ENCODE peak calls at places on chromosomes 11 and 22, in six cellular contexts. M, J, A, V, C and L are unnamed samples.

GRCh38 chr22:37109242-37109917 is at the start of gene TMPRSS6:
- DNase-seq in M (no peak), J (no peak), A (no peak), V (peak; percentile 67), C (no peak), L (no peak)

GRCh38 chr11:126491092-126491491 is 135.6 kb downstream of the ST3GAL4 start:
- DNase-seq in M (no peak), J (no peak), A (no peak), V (no peak), C (peak; percentile 35), L (no peak)

GRCh38 chr22:30925667-30926066 is 42.9 kb downstream of the MORC2 start:
- DNase-seq in M (no peak), J (no peak), A (no peak), V (no peak), C (no peak), L (no peak)

GRCh38 chr11:120710354-120711187 is 199.0 kb downstream of the GRIK4 start:
- DNase-seq in M (peak; percentile 70), J (peak; percentile 66), A (no peak), V (peak; percentile 94), C (no peak), L (peak; percentile 90)

GRCh38 chr11:71118671-71119250 is 133.6 kb downstream of the SHANK2 start:
- DNase-seq in M (no peak), J (no peak), A (no peak), V (no peak), C (no peak), L (no peak)

GRCh38 chr11:87002918-87003317 is 34.8 kb upstream of the TMEM135 start:
- DNase-seq in M (no peak), J (no peak), A (no peak), V (no peak), C (no peak), L (no peak)

GRCh38 chr11:75154646-75155569 is 4.0 kb downstream of the SLCO2B1 start:
- DNase-seq in M (no peak), J (no peak), A (no peak), V (no peak), C (no peak), L (no peak)

GRCh38 chr22:38953577-38954413 is 3.6 kb upstream of the APOBEC3A start:
- DNase-seq in M (peak; percentile 17), J (no peak), A (no peak), V (no peak), C (no peak), L (peak; percentile 92)

GRCh38 chr11:120717623-120718022 is 206.1 kb downstream of the GRIK4 start:
- DNase-seq in M (no peak), J (no peak), A (no peak), V (no peak), C (no peak), L (peak; percentile 44)

GRCh38 chr22:37999640-38000272 is 15.4 kb upstream of the SOX10 start:
- DNase-seq in M (peak; percentile 63), J (peak; percentile 31), A (no peak), V (no peak), C (no peak), L (no peak)

GRCh38 chr11:70278994-70279393 is 8.5 kb downstream of the PPFIA1 start:
- DNase-seq in M (no peak), J (no peak), A (no peak), V (no peak), C (no peak), L (no peak)

GRCh38 chr22:45435544-45436139 is 22.1 kb downstream of the RIBC2 start:
- DNase-seq in M (peak; percentile 91), J (peak; percentile 61), A (peak; percentile 87), V (peak; percentile 89), C (peak; percentile 89), L (no peak)

GRCh38 chr11:19076744-19077589 is 16.4 kb upstream of the MRGPRX2 start:
- DNase-seq in M (peak; percentile 55), J (no peak), A (peak; percentile 36), V (peak; percentile 52), C (no peak), L (no peak)

GRCh38 chr11:131481317-131481716 is 110.9 kb downstream of the NTM start:
- DNase-seq in M (no peak), J (no peak), A (no peak), V (no peak), C (no peak), L (no peak)

GRCh38 chr11:81007046-81007445 is 1566.2 kb upstream of the TENM4 start:
- DNase-seq in M (peak; percentile 56), J (no peak), A (no peak), V (no peak), C (no peak), L (no peak)

GRCh38 chr11:2517016-2517385 is 72.2 kb downstream of the KCNQ1 start:
- DNase-seq in M (no peak), J (no peak), A (peak; percentile 8), V (peak; percentile 34), C (peak; percentile 40), L (peak; percentile 72)

GRCh38 chr11:17765381-17766359 is 31.1 kb downstream of the KCNC1 start:
- DNase-seq in M (no peak), J (no peak), A (no peak), V (no peak), C (no peak), L (no peak)

GRCh38 chr11:60982184-60982583 is 10.7 kb downstream of the CD6 start:
- DNase-seq in M (no peak), J (no peak), A (no peak), V (no peak), C (no peak), L (no peak)

GRCh38 chr11:120248551-120249278 is 8.8 kb downstream of the POU2F3 start:
- DNase-seq in M (peak; percentile 49), J (peak; percentile 20), A (no peak), V (no peak), C (no peak), L (no peak)

GRCh38 chr22:40719599-40719998 is 40.3 kb downstream of the MCHR1 start:
- DNase-seq in M (no peak), J (no peak), A (no peak), V (no peak), C (no peak), L (no peak)
- H3K4me3 ChIP-seq in M (no peak overlapping the region), J (no peak overlapping the region), A (no peak overlapping the region), V (no peak overlapping the region), C (no peak overlapping the region), L (no peak overlapping the region)

DNA sequence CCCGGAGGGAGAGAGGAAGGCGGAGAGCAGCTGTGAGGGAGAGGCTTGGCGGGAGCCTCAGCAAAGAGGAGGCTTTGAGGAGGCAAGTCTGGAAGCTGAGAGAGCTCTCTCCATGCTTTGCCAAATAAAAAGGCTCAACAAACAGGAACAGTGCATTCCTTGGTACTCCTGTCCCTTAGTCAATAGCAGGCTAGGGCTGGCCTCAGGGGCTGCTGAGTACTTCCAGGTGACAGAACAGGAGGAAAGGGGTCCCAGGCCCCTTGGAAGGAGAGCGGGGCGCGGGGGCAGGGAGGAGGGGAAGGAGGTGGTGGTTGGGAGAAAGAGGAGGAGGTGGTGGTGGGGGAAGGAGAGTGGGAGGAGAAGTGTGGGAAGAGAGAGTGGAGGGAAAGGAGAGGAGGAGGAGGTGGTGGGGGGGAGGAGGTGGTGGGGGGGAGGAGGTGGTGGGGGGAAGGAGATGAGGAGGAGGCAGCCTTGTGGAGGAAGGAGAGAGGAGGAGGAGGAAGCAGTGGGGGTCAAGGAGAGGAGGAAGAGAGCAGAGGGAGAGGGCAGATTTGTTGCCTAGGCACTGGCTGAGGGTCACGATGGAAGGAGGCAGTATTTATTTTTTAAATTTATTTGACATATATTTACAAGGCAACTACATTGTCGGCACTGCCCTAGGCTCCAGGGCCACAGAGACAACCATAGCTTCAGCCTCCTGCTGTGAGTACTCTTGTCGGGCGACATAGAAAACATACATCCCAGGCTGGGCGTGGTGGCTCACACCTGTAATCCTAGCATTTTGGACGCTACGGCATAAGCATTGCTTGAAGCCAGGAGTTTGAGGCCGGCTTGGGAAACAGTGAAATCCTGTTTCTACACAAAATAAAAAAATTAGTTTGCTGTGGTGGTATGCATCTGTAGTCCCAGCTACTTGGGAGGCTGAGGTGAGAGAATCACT is 74.2 kb upstream of the ZBED5 start:
- DNase-seq in M (no peak), J (no peak), A (peak; percentile 29), V (no peak), C (peak; percentile 57), L (no peak)
- H3K4me3 ChIP-seq in M (peak overlapping the region; percentile 58), J (peak overlapping the region; percentile 62), A (peak overlapping the region; percentile 58), V (peak overlapping the region; percentile 75), C (peak overlapping the region; percentile 76), L (peak overlapping the region; percentile 78)

GRCh38 chr11:4610258-4610935 is 2.4 kb upstream of the TRIM68 start:
- DNase-seq in M (peak; percentile 12), J (no peak), A (no peak), V (no peak), C (no peak), L (no peak)

GRCh38 chr11:4605057-4605456 is 3.0 kb downstream of the TRIM68 start:
- DNase-seq in M (no peak), J (no peak), A (no peak), V (no peak), C (no peak), L (no peak)

GRCh38 chr11:4607782-4608666 is at the start of gene TRIM68:
- DNase-seq in M (peak; percentile 96), J (peak; percentile 85), A (peak; percentile 98), V (peak; percentile 97), C (peak; percentile 93), L (peak; percentile 98)

GRCh38 chr11:4606231-4607015 is 1.6 kb downstream of the TRIM68 start:
- DNase-seq in M (peak; percentile 51), J (peak; percentile 31), A (no peak), V (no peak), C (no peak), L (no peak)

DNA sequence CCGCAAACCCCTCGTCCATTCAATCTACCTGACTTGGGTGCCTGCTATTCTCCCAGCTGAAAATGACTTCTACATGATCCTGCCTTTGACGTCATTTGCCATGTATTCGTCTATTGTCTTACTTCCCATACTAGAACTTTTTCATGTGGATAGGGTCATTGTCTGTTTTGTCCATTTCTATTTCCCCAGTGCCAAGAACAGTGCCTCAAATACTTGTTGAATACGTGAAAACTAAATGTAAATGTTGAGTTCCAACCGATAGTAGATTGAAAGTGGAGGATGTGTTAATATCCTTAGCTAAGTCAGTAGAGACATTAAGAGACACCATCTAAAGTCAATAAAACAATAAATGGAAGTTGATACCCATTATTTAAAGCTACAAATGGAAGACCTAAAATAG is 920 bp downstream of the TRIM68 start:
- DNase-seq in M (peak; percentile 13), J (no peak), A (no peak), V (no peak), C (no peak), L (no peak)
- H3K4me3 ChIP-seq in M (peak overlapping the region; percentile 71), J (peak overlapping the region; percentile 73), A (peak overlapping the region; percentile 77), V (peak overlapping the region; percentile 50), C (peak overlapping the region; percentile 69), L (peak overlapping the region; percentile 73)

DNA sequence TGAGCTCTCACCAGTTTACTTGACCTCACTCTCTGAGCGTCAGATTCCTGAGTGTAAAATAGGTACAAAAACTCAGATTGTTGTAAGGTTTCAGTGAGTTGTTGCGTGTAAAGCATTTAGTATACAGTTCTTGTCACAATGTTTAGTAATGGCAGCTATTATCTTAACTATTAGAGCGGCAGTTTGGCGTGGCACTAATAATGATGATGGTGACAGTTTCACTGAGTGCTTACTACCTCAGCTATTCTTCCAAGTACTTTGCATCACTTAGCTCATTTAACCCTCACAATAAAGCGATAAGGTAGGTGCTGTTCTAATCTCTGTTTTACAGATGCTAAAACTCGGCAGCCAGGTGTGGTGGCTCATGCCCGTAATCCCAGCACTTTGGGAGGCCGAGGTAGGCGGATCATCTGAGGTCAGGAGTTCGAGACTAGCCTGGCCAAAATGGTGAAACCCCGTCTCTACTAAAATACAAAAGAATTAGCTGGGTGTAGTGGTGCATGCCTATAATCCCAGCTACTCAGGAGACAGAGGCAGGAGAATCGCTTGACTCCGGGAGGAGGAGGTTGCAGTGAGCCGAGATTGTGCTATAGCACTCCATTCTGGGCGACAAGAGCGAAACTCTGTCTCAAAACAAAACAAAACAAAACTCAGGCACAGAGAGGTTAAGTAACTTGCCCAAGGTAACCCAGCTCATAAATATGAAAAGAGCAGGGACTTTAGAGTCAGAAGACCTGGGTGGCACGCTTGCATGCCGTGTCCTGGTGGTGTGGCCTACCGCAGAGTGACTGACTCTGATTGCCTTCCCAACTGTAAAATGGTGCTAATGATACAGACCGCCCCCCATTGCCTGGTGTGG is 76.2 kb downstream of the PTPRJ start:
- DNase-seq in M (no peak), J (no peak), A (no peak), V (no peak), C (no peak), L (no peak)
- H3K4me3 ChIP-seq in M (no peak overlapping the region), J (no peak overlapping the region), A (no peak overlapping the region), V (no peak overlapping the region), C (no peak overlapping the region), L (no peak overlapping the region)